ENCODE peak calls at places on chromosomes 6 and 20, in six cellular contexts. One of them, this sample, is unnamed.

GRCh38 chr20:38094373-38094775 is 60.8 kb downstream of the RPRD1B start:
- DNase-seq in sigmoid colon: peak; percentile 83
- DNase-seq in lower lobe of right lung: no peak
- DNase-seq in CD4-positive, alpha-beta T cell: no peak
- DNase-seq in kidney epithelial cell: no peak
- DNase-seq in fibroblast of lung: peak; percentile 69
- DNase-seq in this sample: no peak

GRCh38 chr20:48945840-48946514 is 24.5 kb downstream of the ARFGEF2 start:
- DNase-seq in sigmoid colon: no peak
- DNase-seq in kidney epithelial cell: no peak
- DNase-seq in fibroblast of lung: no peak
- DNase-seq in CD4-positive, alpha-beta T cell: no peak
- DNase-seq in lower lobe of right lung: no peak
- DNase-seq in this sample: no peak

GRCh38 chr20:59971428-59971827 is 13.2 kb downstream of the CDH26 start:
- DNase-seq in fibroblast of lung: no peak
- DNase-seq in sigmoid colon: no peak
- DNase-seq in kidney epithelial cell: no peak
- DNase-seq in CD4-positive, alpha-beta T cell: no peak
- DNase-seq in lower lobe of right lung: no peak
- DNase-seq in this sample: no peak

GRCh38 chr6:109091314-109092009 is 3.2 kb downstream of the SESN1 start:
- DNase-seq in fibroblast of lung: no peak
- DNase-seq in sigmoid colon: no peak
- DNase-seq in lower lobe of right lung: no peak
- DNase-seq in CD4-positive, alpha-beta T cell: no peak
- DNase-seq in kidney epithelial cell: no peak
- DNase-seq in this sample: no peak

GRCh38 chr20:25984933-25985332 is 288.3 kb upstream of the ZNF337 start:
- DNase-seq in CD4-positive, alpha-beta T cell: peak; percentile 60
- DNase-seq in sigmoid colon: peak; percentile 78
- DNase-seq in fibroblast of lung: peak; percentile 31
- DNase-seq in kidney epithelial cell: no peak
- DNase-seq in lower lobe of right lung: peak; percentile 46
- DNase-seq in this sample: no peak

GRCh38 chr20:10699941-10700340 is 26.1 kb upstream of the JAG1 start:
- DNase-seq in lower lobe of right lung: no peak
- DNase-seq in CD4-positive, alpha-beta T cell: no peak
- DNase-seq in fibroblast of lung: no peak
- DNase-seq in sigmoid colon: no peak
- DNase-seq in kidney epithelial cell: no peak
- DNase-seq in this sample: no peak

GRCh38 chr20:32536861-32537656 is 48.1 kb downstream of the NOL4L start:
- DNase-seq in CD4-positive, alpha-beta T cell: peak; percentile 79
- DNase-seq in lower lobe of right lung: peak; percentile 68
- DNase-seq in kidney epithelial cell: no peak
- DNase-seq in fibroblast of lung: no peak
- DNase-seq in sigmoid colon: no peak
- DNase-seq in this sample: peak; percentile 58

GRCh38 chr20:19903168-19903676 is 113.9 kb upstream of the NAA20 start:
- DNase-seq in lower lobe of right lung: peak; percentile 62
- DNase-seq in fibroblast of lung: peak; percentile 84
- DNase-seq in kidney epithelial cell: no peak
- DNase-seq in sigmoid colon: peak; percentile 79
- DNase-seq in CD4-positive, alpha-beta T cell: no peak
- DNase-seq in this sample: no peak

GRCh38 chr20:40160151-40160550 is 528.9 kb downstream of the MAFB start:
- DNase-seq in lower lobe of right lung: peak; percentile 52
- DNase-seq in fibroblast of lung: peak; percentile 54
- DNase-seq in kidney epithelial cell: peak; percentile 4
- DNase-seq in sigmoid colon: peak; percentile 67
- DNase-seq in CD4-positive, alpha-beta T cell: no peak
- DNase-seq in this sample: peak; percentile 40

GRCh38 chr6:20202070-20202658 is 10.1 kb downstream of the MBOAT1 start:
- DNase-seq in lower lobe of right lung: no peak
- DNase-seq in CD4-positive, alpha-beta T cell: no peak
- DNase-seq in sigmoid colon: no peak
- DNase-seq in kidney epithelial cell: peak; percentile 71
- DNase-seq in fibroblast of lung: peak; percentile 54
- DNase-seq in this sample: no peak

GRCh38 chr6:145457556-145457955 is 277.8 kb downstream of the EPM2A start:
- DNase-seq in fibroblast of lung: no peak
- DNase-seq in lower lobe of right lung: no peak
- DNase-seq in kidney epithelial cell: no peak
- DNase-seq in sigmoid colon: no peak
- DNase-seq in CD4-positive, alpha-beta T cell: no peak
- DNase-seq in this sample: no peak

GRCh38 chr20:64049060-64049886 is at the start of gene SOX18:
- DNase-seq in fibroblast of lung: peak; percentile 26
- DNase-seq in sigmoid colon: no peak
- DNase-seq in kidney epithelial cell: no peak
- DNase-seq in lower lobe of right lung: no peak
- DNase-seq in CD4-positive, alpha-beta T cell: no peak
- DNase-seq in this sample: peak; percentile 74

GRCh38 chr6:37822851-37823682 is 3.5 kb downstream of the ZFAND3 start:
- DNase-seq in sigmoid colon: no peak
- DNase-seq in lower lobe of right lung: no peak
- DNase-seq in kidney epithelial cell: no peak
- DNase-seq in fibroblast of lung: no peak
- DNase-seq in CD4-positive, alpha-beta T cell: no peak
- DNase-seq in this sample: no peak

GRCh38 chr6:165987483-165988305 is 180.0 kb downstream of the TBXT start:
- DNase-seq in CD4-positive, alpha-beta T cell: no peak
- DNase-seq in sigmoid colon: peak; percentile 98
- DNase-seq in lower lobe of right lung: no peak
- DNase-seq in fibroblast of lung: peak; percentile 91
- DNase-seq in kidney epithelial cell: peak; percentile 32
- DNase-seq in this sample: peak; percentile 78

GRCh38 chr6:5219292-5219691 is 41.5 kb downstream of the LYRM4 start:
- DNase-seq in fibroblast of lung: no peak
- DNase-seq in CD4-positive, alpha-beta T cell: no peak
- DNase-seq in lower lobe of right lung: no peak
- DNase-seq in sigmoid colon: no peak
- DNase-seq in kidney epithelial cell: no peak
- DNase-seq in this sample: no peak

GRCh38 chr20:13028001-13028400 is 19.2 kb downstream of the SPTLC3 start:
- DNase-seq in fibroblast of lung: no peak
- DNase-seq in sigmoid colon: no peak
- DNase-seq in CD4-positive, alpha-beta T cell: no peak
- DNase-seq in lower lobe of right lung: no peak
- DNase-seq in kidney epithelial cell: no peak
- DNase-seq in this sample: no peak

GRCh38 chr6:75217203-75217602 is 11.3 kb upstream of the COL12A1 start:
- DNase-seq in CD4-positive, alpha-beta T cell: no peak
- DNase-seq in lower lobe of right lung: no peak
- DNase-seq in kidney epithelial cell: no peak
- DNase-seq in sigmoid colon: no peak
- DNase-seq in fibroblast of lung: peak; percentile 67
- DNase-seq in this sample: no peak

GRCh38 chr6:36786055-36786675 is 53.1 kb downstream of the CPNE5 start:
- DNase-seq in lower lobe of right lung: no peak
- DNase-seq in fibroblast of lung: no peak
- DNase-seq in kidney epithelial cell: no peak
- DNase-seq in CD4-positive, alpha-beta T cell: no peak
- DNase-seq in sigmoid colon: no peak
- DNase-seq in this sample: no peak

GRCh38 chr6:108862479-108863191 is 14.4 kb downstream of the ARMC2 start:
- DNase-seq in sigmoid colon: no peak
- DNase-seq in lower lobe of right lung: peak; percentile 79
- DNase-seq in CD4-positive, alpha-beta T cell: no peak
- DNase-seq in fibroblast of lung: no peak
- DNase-seq in kidney epithelial cell: no peak
- DNase-seq in this sample: no peak

GRCh38 chr20:10596726-10597125 is 77.1 kb downstream of the JAG1 start:
- DNase-seq in CD4-positive, alpha-beta T cell: no peak
- DNase-seq in kidney epithelial cell: no peak
- DNase-seq in lower lobe of right lung: no peak
- DNase-seq in fibroblast of lung: peak; percentile 94
- DNase-seq in sigmoid colon: no peak
- DNase-seq in this sample: no peak

GRCh38 chr20:58967652-58968429 is 13.2 kb upstream of the NELFCD start:
- DNase-seq in kidney epithelial cell: no peak
- DNase-seq in sigmoid colon: no peak
- DNase-seq in CD4-positive, alpha-beta T cell: no peak
- DNase-seq in lower lobe of right lung: no peak
- DNase-seq in fibroblast of lung: no peak
- DNase-seq in this sample: no peak

GRCh38 chr6:36360241-36361054 is 23.8 kb upstream of the BNIP5 start:
- DNase-seq in CD4-positive, alpha-beta T cell: peak; percentile 66
- DNase-seq in lower lobe of right lung: peak; percentile 85
- DNase-seq in sigmoid colon: peak; percentile 88
- DNase-seq in kidney epithelial cell: no peak
- DNase-seq in fibroblast of lung: peak; percentile 73
- DNase-seq in this sample: peak; percentile 80

GRCh38 chr6:53961679-53962370 is 149.4 kb upstream of the MLIP start:
- DNase-seq in fibroblast of lung: no peak
- DNase-seq in kidney epithelial cell: no peak
- DNase-seq in CD4-positive, alpha-beta T cell: no peak
- DNase-seq in lower lobe of right lung: no peak
- DNase-seq in sigmoid colon: no peak
- DNase-seq in this sample: no peak

GRCh38 chr6:36897629-36898028 is 11.9 kb downstream of the C6orf89 start:
- DNase-seq in lower lobe of right lung: no peak
- DNase-seq in sigmoid colon: no peak
- DNase-seq in CD4-positive, alpha-beta T cell: no peak
- DNase-seq in fibroblast of lung: no peak
- DNase-seq in kidney epithelial cell: no peak
- DNase-seq in this sample: no peak

GRCh38 chr6:36616888-36617521 is 22.8 kb downstream of the SRSF3 start:
- DNase-seq in sigmoid colon: peak; percentile 73
- DNase-seq in fibroblast of lung: no peak
- DNase-seq in lower lobe of right lung: peak; percentile 71
- DNase-seq in CD4-positive, alpha-beta T cell: no peak
- DNase-seq in kidney epithelial cell: no peak
- DNase-seq in this sample: no peak

GRCh38 chr6:6164367-6164766 is 156.1 kb downstream of the F13A1 start:
- DNase-seq in fibroblast of lung: no peak
- DNase-seq in lower lobe of right lung: no peak
- DNase-seq in CD4-positive, alpha-beta T cell: no peak
- DNase-seq in kidney epithelial cell: no peak
- DNase-seq in sigmoid colon: no peak
- DNase-seq in this sample: no peak

GRCh38 chr6:112466378-112467151 is 119.4 kb downstream of the RFPL4B start:
- DNase-seq in sigmoid colon: no peak
- DNase-seq in fibroblast of lung: peak; percentile 26
- DNase-seq in lower lobe of right lung: no peak
- DNase-seq in CD4-positive, alpha-beta T cell: no peak
- DNase-seq in kidney epithelial cell: no peak
- DNase-seq in this sample: no peak

DNA sequence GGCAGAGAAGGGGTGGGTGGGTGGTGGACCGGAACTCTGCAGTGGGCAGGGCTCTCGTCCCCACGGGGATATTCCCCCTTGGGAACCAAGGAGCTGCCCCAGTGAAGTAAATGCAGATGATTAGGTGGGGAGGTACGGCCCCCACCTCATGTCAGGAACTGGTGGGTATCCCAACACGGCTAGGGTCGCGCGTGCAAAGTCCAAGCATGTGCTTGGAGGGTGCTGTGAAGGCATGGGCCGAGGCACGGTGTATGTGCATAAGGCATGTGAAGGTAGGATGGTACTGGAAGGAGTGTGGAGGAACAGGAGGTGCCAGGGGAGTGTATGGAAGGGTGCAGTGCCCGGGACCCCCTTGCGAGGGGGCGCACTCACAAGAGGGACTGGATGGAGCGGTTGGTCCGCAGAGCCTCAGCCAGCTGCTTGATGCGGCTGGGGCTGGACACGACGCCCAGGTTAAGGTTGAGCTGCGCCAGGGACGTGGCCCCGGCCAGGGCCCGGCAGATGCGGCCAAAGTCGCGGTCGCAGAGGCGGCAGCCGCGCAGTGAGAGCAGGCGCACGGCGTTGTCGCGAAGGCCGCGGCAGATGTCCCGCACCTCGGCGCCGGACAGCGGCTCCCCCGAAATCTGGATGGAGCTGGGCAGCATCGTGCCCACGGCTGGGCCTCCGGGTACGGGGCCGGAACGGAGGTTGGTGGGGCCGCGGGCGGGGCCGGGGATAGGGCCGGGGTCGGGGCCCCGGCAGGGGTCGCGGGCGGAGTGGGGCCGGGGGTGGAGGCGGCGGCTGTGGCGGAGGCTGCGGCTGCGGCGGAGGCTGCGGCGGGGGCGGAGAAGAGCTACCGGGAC is 783 bp downstream of the LRRC73 start:
- DNase-seq in fibroblast of lung: no peak
- DNase-seq in sigmoid colon: no peak
- DNase-seq in lower lobe of right lung: no peak
- DNase-seq in kidney epithelial cell: no peak
- DNase-seq in CD4-positive, alpha-beta T cell: no peak
- DNase-seq in this sample: peak; percentile 61
- TF ChIP-seq CTCF in fibroblast of lung: no peak
- TF ChIP-seq CTCF in sigmoid colon: no peak
- TF ChIP-seq CTCF in lower lobe of right lung: no peak
- TF ChIP-seq CTCF in kidney epithelial cell: no peak
- TF ChIP-seq CTCF in CD4-positive, alpha-beta T cell: no peak
- TF ChIP-seq CTCF in this sample: no peak

GRCh38 chr20:46771195-46771588 is 61.7 kb downstream of the SLC2A10 start:
- DNase-seq in kidney epithelial cell: no peak
- DNase-seq in CD4-positive, alpha-beta T cell: no peak
- DNase-seq in sigmoid colon: no peak
- DNase-seq in fibroblast of lung: no peak
- DNase-seq in lower lobe of right lung: no peak
- DNase-seq in this sample: no peak

GRCh38 chr20:46765506-46765905 is 56.1 kb downstream of the SLC2A10 start:
- DNase-seq in CD4-positive, alpha-beta T cell: no peak
- DNase-seq in lower lobe of right lung: no peak
- DNase-seq in sigmoid colon: no peak
- DNase-seq in kidney epithelial cell: no peak
- DNase-seq in fibroblast of lung: no peak
- DNase-seq in this sample: no peak

GRCh38 chr20:46770330-46771194 is 61.1 kb downstream of the SLC2A10 start:
- DNase-seq in sigmoid colon: no peak
- DNase-seq in lower lobe of right lung: no peak
- DNase-seq in CD4-positive, alpha-beta T cell: no peak
- DNase-seq in kidney epithelial cell: no peak
- DNase-seq in fibroblast of lung: no peak
- DNase-seq in this sample: no peak

GRCh38 chr20:46764068-46764467 is 54.6 kb downstream of the SLC2A10 start:
- DNase-seq in CD4-positive, alpha-beta T cell: no peak
- DNase-seq in fibroblast of lung: no peak
- DNase-seq in kidney epithelial cell: no peak
- DNase-seq in lower lobe of right lung: no peak
- DNase-seq in sigmoid colon: no peak
- DNase-seq in this sample: no peak

GRCh38 chr20:46767127-46767761 is 57.8 kb downstream of the SLC2A10 start:
- DNase-seq in sigmoid colon: no peak
- DNase-seq in lower lobe of right lung: no peak
- DNase-seq in fibroblast of lung: peak; percentile 40
- DNase-seq in kidney epithelial cell: no peak
- DNase-seq in CD4-positive, alpha-beta T cell: no peak
- DNase-seq in this sample: peak; percentile 40
- TF ChIP-seq CTCF in sigmoid colon: peak; percentile 10
- TF ChIP-seq CTCF in lower lobe of right lung: peak; percentile 63
- TF ChIP-seq CTCF in fibroblast of lung: peak; percentile 46
- TF ChIP-seq CTCF in kidney epithelial cell: peak; percentile 73
- TF ChIP-seq CTCF in CD4-positive, alpha-beta T cell: peak; percentile 66
- TF ChIP-seq CTCF in this sample: peak; percentile 84

GRCh38 chr20:3250091-3250504 is 11.1 kb upstream of the SLC4A11 start:
- DNase-seq in lower lobe of right lung: no peak
- DNase-seq in CD4-positive, alpha-beta T cell: no peak
- DNase-seq in fibroblast of lung: no peak
- DNase-seq in kidney epithelial cell: no peak
- DNase-seq in sigmoid colon: no peak
- DNase-seq in this sample: peak; percentile 73
- TF ChIP-seq CTCF in lower lobe of right lung: no peak
- TF ChIP-seq CTCF in CD4-positive, alpha-beta T cell: no peak
- TF ChIP-seq CTCF in fibroblast of lung: no peak
- TF ChIP-seq CTCF in kidney epithelial cell: peak; percentile 54
- TF ChIP-seq CTCF in sigmoid colon: no peak
- TF ChIP-seq CTCF in this sample: peak; percentile 64

GRCh38 chr6:30259140-30260035 is 46.2 kb upstream of the TRIM26 start:
- DNase-seq in kidney epithelial cell: peak; percentile 42
- DNase-seq in CD4-positive, alpha-beta T cell: peak; percentile 62
- DNase-seq in fibroblast of lung: peak; percentile 67
- DNase-seq in lower lobe of right lung: peak; percentile 77
- DNase-seq in sigmoid colon: peak; percentile 89
- DNase-seq in this sample: peak; percentile 71
- TF ChIP-seq CTCF in kidney epithelial cell: peak; percentile 36
- TF ChIP-seq CTCF in CD4-positive, alpha-beta T cell: peak; percentile 38
- TF ChIP-seq CTCF in fibroblast of lung: peak; percentile 20
- TF ChIP-seq CTCF in lower lobe of right lung: peak; percentile 44
- TF ChIP-seq CTCF in sigmoid colon: peak; percentile 20
- TF ChIP-seq CTCF in this sample: no peak

This sample was measured in glutamatergic neuron.